ENCODE peak calls at places on chromosomes 5 and 9, in six cellular contexts. R is brain microvascular endothelial cell, K is SK-N-SH, W is lung, L is fibroblast of lung, P is tibial artery. F is an unnamed sample.

GRCh38 chr5:53084856-53085255 is 24.7 kb downstream of the MOCS2 start:
- DNase-seq in K (no peak), R (no peak), W (no peak), P (no peak), L (no peak), F (no peak)

GRCh38 chr5:43227655-43228054 is 35.6 kb downstream of the NIM1K start:
- DNase-seq in L (peak), P (no peak), K (peak), W (no peak), R (peak), F (no peak)

GRCh38 chr5:81163641-81164040 is 69.5 kb upstream of the CKMT2 start:
- DNase-seq in W (no peak), R (no peak), K (no peak), L (peak), P (no peak), F (no peak)

GRCh38 chr5:137236266-137236665 is 262.9 kb downstream of the SPOCK1 start:
- DNase-seq in P (no peak), R (no peak), L (peak), K (no peak), W (no peak), F (no peak)

GRCh38 chr5:168872246-168872645 is 293.1 kb upstream of the PANK3 start:
- DNase-seq in W (no peak), L (no peak), R (no peak), P (no peak), K (no peak), F (no peak)

GRCh38 chr5:97542469-97542868 is 359.4 kb upstream of the RIOK2 start:
- DNase-seq in R (no peak), W (no peak), L (no peak), P (no peak), K (no peak), F (no peak)

GRCh38 chr5:176593273-176593869 is 16.6 kb downstream of the GPRIN1 start:
- DNase-seq in K (no peak), P (no peak), L (no peak), R (no peak), W (no peak), F (no peak)

GRCh38 chr5:143431789-143432188 is 28.3 kb upstream of the NR3C1 start:
- DNase-seq in W (no peak), L (no peak), K (no peak), P (no peak), R (no peak), F (no peak)

GRCh38 chr5:96569770-96570169 is 92.4 kb upstream of the CAST start:
- DNase-seq in P (no peak), K (no peak), L (no peak), W (no peak), R (no peak), F (no peak)

GRCh38 chr9:78006734-78007133 is 24.9 kb downstream of the GNAQ start:
- DNase-seq in P (no peak), W (no peak), R (no peak), L (no peak), K (no peak), F (no peak)

GRCh38 chr5:141692533-141692888 is 10.5 kb upstream of the ARAP3 start:
- DNase-seq in W (no peak), L (no peak), P (no peak), R (no peak), K (no peak), F (no peak)

GRCh38 chr5:72517961-72518690 is 10.9 kb upstream of the ZNF366 start:
- DNase-seq in P (peak), K (no peak), R (no peak), W (peak), L (peak), F (no peak)

GRCh38 chr5:10021248-10021647 is 228.4 kb downstream of the ATPSCKMT start:
- DNase-seq in W (no peak), K (no peak), P (no peak), R (peak), L (no peak), F (no peak)

GRCh38 chr9:70409280-70409679 is 5.2 kb downstream of the KLF9 start:
- DNase-seq in P (no peak), W (no peak), K (no peak), R (no peak), L (no peak), F (no peak)

GRCh38 chr9:130692365-130692764 is 1.2 kb upstream of the EXOSC2 start:
- DNase-seq in P (no peak), R (no peak), W (no peak), L (peak), K (peak), F (no peak)

GRCh38 chr5:147397616-147398015 is 112.3 kb downstream of the DPYSL3 start:
- DNase-seq in R (no peak), K (no peak), P (no peak), L (no peak), W (no peak), F (peak)

GRCh38 chr5:14156611-14157493 is 13.7 kb downstream of the TRIO start:
- DNase-seq in K (peak), L (peak), P (no peak), R (peak), W (no peak), F (peak)

GRCh38 chr5:89313044-89313443 is 430.1 kb upstream of the MEF2C start:
- DNase-seq in P (no peak), W (no peak), R (peak), L (peak), K (no peak), F (no peak)

GRCh38 chr5:58156977-58157701 is 302.7 kb downstream of the PLK2 start:
- DNase-seq in L (peak), W (no peak), R (peak), P (no peak), K (peak), F (no peak)

DNA sequence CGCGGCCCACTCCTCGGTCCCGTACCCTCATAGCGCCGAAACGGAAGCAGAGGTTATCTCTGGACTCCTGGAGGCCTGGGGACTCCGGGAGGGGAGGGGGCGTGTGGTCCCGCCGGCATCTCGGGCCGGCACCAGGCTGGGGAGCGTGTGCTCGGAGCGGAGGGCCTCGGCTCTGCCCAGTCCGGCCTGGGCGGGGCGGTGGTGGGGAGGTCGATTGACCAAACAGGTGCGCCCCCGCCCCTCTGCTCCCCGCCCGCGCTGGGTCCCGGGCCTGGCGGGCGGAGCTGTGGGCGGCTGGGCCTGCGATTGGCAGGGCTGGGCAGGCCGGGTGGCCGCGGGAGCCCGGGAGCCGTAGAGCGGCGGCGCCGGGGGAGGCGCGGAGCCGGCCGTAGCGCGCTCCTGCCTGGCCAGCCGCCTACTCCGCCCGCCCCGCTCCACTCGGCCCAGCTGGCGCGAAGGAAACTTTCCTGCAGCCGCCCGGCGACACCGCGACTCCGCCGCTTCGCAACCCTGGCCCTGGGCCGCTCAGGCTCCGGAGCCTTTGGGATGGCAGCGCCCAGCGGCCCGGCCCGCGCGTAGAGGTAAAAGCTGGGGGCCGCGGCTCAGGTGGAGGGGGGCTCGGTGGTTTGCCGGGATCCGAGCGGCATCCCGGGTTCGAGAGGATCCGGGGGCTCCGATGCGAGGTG is 52.1 kb upstream of the DAB2IP start:
- DNase-seq in P (peak), L (peak), W (peak), K (peak), R (no peak), F (peak)
- H3K27ac ChIP-seq in P (peak), L (no peak), W (peak), K (peak), R (no peak), F (no peak)

DNA sequence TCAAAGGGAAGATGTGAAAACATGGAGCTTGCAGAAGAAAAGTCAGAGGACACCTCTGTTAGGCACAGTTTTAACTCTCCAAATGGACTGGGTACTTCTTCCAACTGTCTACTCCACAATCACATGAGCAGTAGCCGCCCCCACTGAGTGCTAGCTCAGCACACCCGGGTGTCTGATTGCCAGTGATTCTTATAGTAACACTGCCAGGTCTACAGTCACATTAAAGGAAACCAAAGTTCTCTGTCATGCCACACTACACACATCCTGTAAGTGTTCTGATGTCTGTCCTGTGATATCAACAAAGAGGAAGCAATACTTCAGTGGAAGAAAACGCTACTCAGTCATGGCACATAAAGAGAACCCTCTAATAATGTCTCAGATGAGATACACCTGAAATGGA is at the start of gene HAVCR2:
- DNase-seq in L (no peak), R (no peak), P (peak), K (no peak), W (no peak), F (no peak)
- H3K27ac ChIP-seq in L (no peak), R (no peak), P (no peak), K (no peak), W (no peak), F (no peak)

GRCh38 chr9:108002296-108003056 is 512.9 kb upstream of the KLF4 start:
- DNase-seq in L (no peak), R (no peak), P (peak), W (peak), K (no peak), F (no peak)
- H3K27ac ChIP-seq in L (no peak), R (no peak), P (no peak), W (no peak), K (no peak), F (no peak)

GRCh38 chr9:16133032-16133431 is 580.2 kb downstream of the CCDC171 start:
- DNase-seq in P (no peak), L (no peak), K (no peak), W (no peak), R (no peak), F (no peak)
- H3K27ac ChIP-seq in P (no peak), L (no peak), K (no peak), W (no peak), R (no peak), F (no peak)

GRCh38 chr5:124730381-124730780 is 16.1 kb downstream of the ZNF608 start:
- DNase-seq in P (no peak), R (no peak), L (no peak), W (no peak), K (no peak), F (no peak)

GRCh38 chr5:124728331-124729307 is 17.8 kb downstream of the ZNF608 start:
- DNase-seq in K (no peak), L (peak), R (no peak), P (no peak), W (no peak), F (no peak)

GRCh38 chr5:124726631-124727362 is 19.6 kb downstream of the ZNF608 start:
- DNase-seq in R (no peak), W (no peak), P (no peak), L (no peak), K (no peak), F (no peak)

GRCh38 chr5:124732349-124732875 is 14.0 kb downstream of the ZNF608 start:
- DNase-seq in L (no peak), P (no peak), W (no peak), R (no peak), K (no peak), F (no peak)

GRCh38 chr5:124729687-124730359 is 16.6 kb downstream of the ZNF608 start:
- DNase-seq in P (no peak), L (peak), K (no peak), R (no peak), W (no peak), F (no peak)
- H3K27ac ChIP-seq in P (no peak), L (no peak), K (peak), R (no peak), W (no peak), F (no peak)

GRCh38 chr5:167296056-167296455 is 995.4 kb upstream of the WWC1 start:
- DNase-seq in P (no peak), L (peak), R (no peak), W (no peak), K (no peak), F (no peak)

GRCh38 chr5:167294861-167295685 is 996.4 kb upstream of the WWC1 start:
- DNase-seq in W (no peak), P (no peak), R (peak), L (peak), K (peak), F (peak)

GRCh38 chr5:167295686-167296015 is 995.8 kb upstream of the WWC1 start:
- DNase-seq in K (no peak), P (no peak), R (no peak), W (no peak), L (peak), F (no peak)

GRCh38 chr5:167285591-167285990 is 1005.9 kb upstream of the WWC1 start:
- DNase-seq in W (no peak), L (no peak), K (no peak), R (no peak), P (no peak), F (no peak)

DNA sequence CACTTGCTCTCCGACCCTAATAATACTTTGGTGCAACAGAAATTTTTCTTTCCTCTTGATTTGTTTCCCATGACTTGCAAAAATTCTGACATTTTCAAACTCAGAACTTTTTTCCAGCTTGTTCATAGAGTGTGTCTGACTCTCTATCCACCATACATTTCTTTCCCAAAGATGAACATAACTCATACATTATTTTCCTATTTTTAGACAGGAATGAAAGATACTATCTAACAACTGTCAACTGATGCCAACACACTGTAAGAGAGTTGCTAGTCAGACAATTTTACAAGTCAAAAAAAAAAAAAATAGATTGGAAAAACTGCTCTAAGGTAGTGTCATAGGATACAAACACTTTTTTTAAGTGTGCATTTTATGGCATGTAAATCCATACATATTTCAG is 1001.0 kb upstream of the WWC1 start:
- DNase-seq in W (no peak), P (no peak), R (no peak), K (no peak), L (no peak), F (no peak)
- H3K27ac ChIP-seq in W (no peak), P (no peak), R (no peak), K (no peak), L (no peak), F (no peak)

GRCh38 chr9:14198544-14199510 is 115.1 kb downstream of the NFIB start:
- DNase-seq in R (peak), P (peak), K (peak), L (peak), W (no peak), F (peak)
- H3K27ac ChIP-seq in R (no peak), P (peak), K (peak), L (peak), W (peak), F (peak)

GRCh38 chr9:129287595-129288305 is 109.7 kb upstream of the IER5L start:
- DNase-seq in K (no peak), W (no peak), P (peak), L (no peak), R (no peak), F (peak)

GRCh38 chr9:129289131-129289731 is 111.2 kb upstream of the IER5L start:
- DNase-seq in K (no peak), P (peak), L (no peak), W (no peak), R (no peak), F (peak)

GRCh38 chr9:129289883-129290282 is 111.8 kb upstream of the IER5L start:
- DNase-seq in W (no peak), L (no peak), R (no peak), P (no peak), K (no peak), F (no peak)

GRCh38 chr9:129291041-129291501 is 113.0 kb upstream of the IER5L start:
- DNase-seq in W (no peak), P (peak), L (no peak), R (no peak), K (no peak), F (peak)

GRCh38 chr9:129290606-129291005 is 112.5 kb upstream of the IER5L start:
- DNase-seq in K (no peak), L (no peak), W (peak), R (no peak), P (no peak), F (peak)
- H3K27ac ChIP-seq in K (no peak), L (no peak), W (no peak), R (no peak), P (no peak), F (no peak)

GRCh38 chr9:85741112-85741874 is 461 bp downstream of the AGTPBP1 start:
- DNase-seq in L (peak), W (peak), R (no peak), P (no peak), K (peak), F (peak)
- H3K27ac ChIP-seq in L (peak), W (peak), R (peak), P (peak), K (peak), F (no peak)

DNA sequence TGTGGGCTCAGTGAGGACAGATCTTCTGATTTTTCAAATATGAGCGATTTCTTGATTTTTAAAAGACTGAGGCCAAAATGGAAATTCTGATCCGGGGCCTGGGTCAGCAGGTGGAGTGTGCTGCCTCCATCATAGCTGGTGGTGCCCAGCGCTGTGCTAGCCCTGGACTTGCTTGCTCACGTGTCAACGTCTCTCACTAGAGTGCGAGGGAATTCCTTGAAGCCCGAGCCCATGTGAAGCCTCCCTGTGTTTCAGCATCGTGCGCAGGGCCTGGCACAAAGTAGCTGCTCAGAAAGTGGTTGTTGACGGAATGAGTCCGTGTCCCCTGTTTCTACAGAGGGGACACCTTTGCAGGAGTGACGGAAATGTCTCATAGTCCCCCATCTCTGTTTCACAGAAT is 50.5 kb downstream of the RGS3 start:
- DNase-seq in L (no peak), K (no peak), P (no peak), W (no peak), R (no peak), F (no peak)
- H3K27ac ChIP-seq in L (no peak), K (no peak), P (no peak), W (no peak), R (no peak), F (no peak)